ENCODE peak calls at places on chromosomes 7 and 10, in eight cellular contexts. O is OCI-LY7, Q is H1, H is MM.1S, Y is neuronal stem cell, U is PC-3, W is mammary epithelial cell, M is endothelial cell of umbilical vein. F is an unnamed sample.

GRCh38 chr7:5679047-5679740 is 102.3 kb downstream of the RNF216 start:
- DNase-seq in O (no peak), Q (no peak), H (no peak), Y (peak), U (no peak), W (no peak), M (no peak), F (peak)

GRCh38 chr10:129756912-129757861 is 206.9 kb downstream of the EBF3 start:
- DNase-seq in O (no peak), Q (peak), H (no peak), Y (no peak), U (no peak), W (peak), M (no peak), F (peak)

GRCh38 chr10:127694580-127695193 is 42.3 kb upstream of the FOXI2 start:
- DNase-seq in O (peak), Q (peak), H (peak), Y (peak), U (peak), W (peak), M (peak), F (no peak)

GRCh38 chr7:45267262-45267661 is 109.7 kb downstream of the RAMP3 start:
- DNase-seq in O (no peak), Q (no peak), H (no peak), Y (no peak), U (no peak), W (peak), M (no peak), F (no peak)

GRCh38 chr10:132404169-132404880 is 7.3 kb downstream of the PWWP2B start:
- DNase-seq in O (no peak), Q (no peak), H (no peak), Y (no peak), U (no peak), W (no peak), M (no peak), F (peak)

GRCh38 chr7:157932498-157933218 is 595.9 kb downstream of the DNAJB6 start:
- DNase-seq in O (no peak), Q (no peak), H (no peak), Y (no peak), U (peak), W (no peak), M (no peak), F (no peak)

GRCh38 chr7:32461484-32461883 is 28.7 kb downstream of the LSM5 start:
- DNase-seq in O (no peak), Q (peak), H (no peak), Y (no peak), U (no peak), W (no peak), M (no peak), F (no peak)

GRCh38 chr10:73894245-73894971 is 16.5 kb upstream of the PLAU start:
- DNase-seq in O (no peak), Q (no peak), H (no peak), Y (no peak), U (peak), W (peak), M (peak), F (peak)

GRCh38 chr10:67665491-67665890 is 30.5 kb downstream of the CTNNA3 start:
- DNase-seq in O (peak), Q (no peak), H (peak), Y (no peak), U (peak), W (no peak), M (no peak), F (no peak)

GRCh38 chr10:66629976-66630375 is 295.9 kb upstream of the LRRTM3 start:
- DNase-seq in O (no peak), Q (no peak), H (no peak), Y (no peak), U (peak), W (peak), M (no peak), F (no peak)

GRCh38 chr10:126538439-126539140 is 131.9 kb downstream of the C10orf90 start:
- DNase-seq in O (no peak), Q (no peak), H (no peak), Y (no peak), U (peak), W (no peak), M (no peak), F (no peak)

GRCh38 chr7:22120391-22121053 is 174.8 kb upstream of the CDCA7L start:
- DNase-seq in O (no peak), Q (no peak), H (no peak), Y (no peak), U (no peak), W (no peak), M (no peak), F (no peak)

GRCh38 chr10:70954777-70955176 is 66.4 kb upstream of the PCBD1 start:
- DNase-seq in O (no peak), Q (no peak), H (no peak), Y (no peak), U (no peak), W (no peak), M (no peak), F (no peak)

GRCh38 chr7:54615-55014 is 137.8 kb upstream of the FAM20C start:
- DNase-seq in O (no peak), Q (no peak), H (no peak), Y (no peak), U (no peak), W (no peak), M (no peak), F (peak)

GRCh38 chr7:2921748-2922147 is 77.6 kb upstream of the GNA12 start:
- DNase-seq in O (no peak), Q (peak), H (no peak), Y (peak), U (peak), W (no peak), M (no peak), F (peak)

GRCh38 chr7:13007331-13007730 is 319.9 kb downstream of the ARL4A start:
- DNase-seq in O (no peak), Q (no peak), H (no peak), Y (no peak), U (no peak), W (no peak), M (no peak), F (no peak)

GRCh38 chr10:93912443-93912842 is 18.7 kb downstream of the SLC35G1 start:
- DNase-seq in O (no peak), Q (no peak), H (no peak), Y (no peak), U (no peak), W (no peak), M (no peak), F (no peak)

GRCh38 chr10:88651131-88651541 is 13.1 kb upstream of the LIPF start:
- DNase-seq in O (no peak), Q (no peak), H (no peak), Y (no peak), U (no peak), W (peak), M (peak), F (peak)

GRCh38 chr10:13917791-13918190 is 331.0 kb downstream of the PRPF18 start:
- DNase-seq in O (no peak), Q (no peak), H (no peak), Y (no peak), U (no peak), W (no peak), M (no peak), F (no peak)

GRCh38 chr7:99473315-99473596 is 566 bp downstream of the ZNF789 start:
- DNase-seq in O (peak), Q (no peak), H (peak), Y (peak), U (peak), W (peak), M (peak), F (peak)

GRCh38 chr7:130912086-130912909 is 178.3 kb upstream of the KLF14 start:
- DNase-seq in O (peak), Q (no peak), H (no peak), Y (no peak), U (peak), W (peak), M (peak), F (no peak)

GRCh38 chr7:90671571-90671970 is 75.5 kb downstream of the CDK14 start:
- DNase-seq in O (no peak), Q (no peak), H (no peak), Y (no peak), U (no peak), W (no peak), M (no peak), F (no peak)

GRCh38 chr7:84218681-84219080 is 24.1 kb upstream of the SEMA3A start:
- DNase-seq in O (no peak), Q (no peak), H (no peak), Y (no peak), U (peak), W (peak), M (peak), F (no peak)

GRCh38 chr10:28796606-28797512 is 119.5 kb downstream of the BAMBI start:
- DNase-seq in O (no peak), Q (no peak), H (no peak), Y (no peak), U (peak), W (no peak), M (no peak), F (peak)

GRCh38 chr7:16940777-16941176 is 59.0 kb upstream of the AGR3 start:
- DNase-seq in O (no peak), Q (no peak), H (no peak), Y (no peak), U (no peak), W (no peak), M (peak), F (no peak)

GRCh38 chr7:84790873-84791272 is 396.0 kb downstream of the SEMA3D start:
- DNase-seq in O (no peak), Q (no peak), H (no peak), Y (no peak), U (no peak), W (no peak), M (no peak), F (peak)

GRCh38 chr7:4856336-4857056 is 5.3 kb downstream of the PAPOLB start:
- DNase-seq in O (no peak), Q (no peak), H (no peak), Y (no peak), U (no peak), W (no peak), M (no peak), F (no peak)

GRCh38 chr7:668139-668871 is 58.2 kb upstream of the DNAAF5 start:
- DNase-seq in O (no peak), Q (no peak), H (no peak), Y (no peak), U (no peak), W (peak), M (peak), F (peak)

GRCh38 chr10:126122856-126123255 is 226.5 kb downstream of the FANK1 start:
- DNase-seq in O (no peak), Q (no peak), H (no peak), Y (no peak), U (no peak), W (no peak), M (no peak), F (no peak)

GRCh38 chr7:128121731-128122576 is 90.7 kb upstream of the LRRC4 start:
- DNase-seq in O (no peak), Q (no peak), H (no peak), Y (no peak), U (no peak), W (no peak), M (no peak), F (peak)

GRCh38 chr10:105989995-105990394 is 1174.5 kb downstream of the SORCS1 start:
- DNase-seq in O (no peak), Q (no peak), H (no peak), Y (no peak), U (no peak), W (no peak), M (no peak), F (peak)

GRCh38 chr10:3418901-3419300 is 246.3 kb upstream of the PITRM1 start:
- DNase-seq in O (no peak), Q (no peak), H (no peak), Y (no peak), U (no peak), W (no peak), M (no peak), F (peak)

GRCh38 chr7:39613577-39613976 is 9.8 kb upstream of the RALA start:
- DNase-seq in O (no peak), Q (no peak), H (no peak), Y (no peak), U (peak), W (peak), M (peak), F (no peak)

GRCh38 chr7:44846816-44847508 is 925 bp downstream of the H2AZ2 start:
- DNase-seq in O (peak), Q (no peak), H (no peak), Y (no peak), U (no peak), W (no peak), M (peak), F (peak)

GRCh38 chr7:100559127-100559526 is 14.6 kb downstream of the SAP25 start:
- DNase-seq in O (no peak), Q (no peak), H (no peak), Y (no peak), U (no peak), W (no peak), M (no peak), F (no peak)

GRCh38 chr10:132506711-132507466 is 30.7 kb upstream of the INPP5A start:
- DNase-seq in O (no peak), Q (no peak), H (no peak), Y (no peak), U (peak), W (no peak), M (no peak), F (peak)

GRCh38 chr7:137886706-137887105 is 39.9 kb upstream of the DGKI start:
- DNase-seq in O (no peak), Q (peak), H (no peak), Y (no peak), U (no peak), W (no peak), M (no peak), F (no peak)

GRCh38 chr10:22427890-22428571 is 82.7 kb downstream of the SPAG6 start:
- DNase-seq in O (no peak), Q (no peak), H (no peak), Y (no peak), U (peak), W (peak), M (peak), F (peak)
- H3K4me3 ChIP-seq in O (no peak), Q (no peak), H (no peak), Y (no peak), U (peak), W (no peak), M (no peak), F (no peak)

GRCh38 chr10:96697026-96697425 is 23.3 kb downstream of the PIK3AP1 start:
- DNase-seq in O (no peak), Q (no peak), H (no peak), Y (no peak), U (no peak), W (no peak), M (no peak), F (no peak)
- H2AFZ ChIP-seq in O (no peak), Q (no peak), H (no peak), Y (no peak), U (no peak), W (no peak), M (no peak), F (no peak)

GRCh38 chr10:122204691-122205489 is 66.2 kb upstream of the BTBD16 start:
- DNase-seq in O (no peak), Q (no peak), H (no peak), Y (no peak), U (no peak), W (no peak), M (no peak), F (no peak)
- H3K4me3 ChIP-seq in O (no peak), Q (no peak), H (no peak), Y (no peak), U (no peak), W (no peak), M (no peak), F (no peak)

GRCh38 chr7:106744507-106745180 is 83.7 kb upstream of the CCDC71L start:
- DNase-seq in O (no peak), Q (no peak), H (no peak), Y (peak), U (no peak), W (no peak), M (no peak), F (no peak)

GRCh38 chr7:106752345-106752744 is 91.4 kb upstream of the CCDC71L start:
- DNase-seq in O (no peak), Q (no peak), H (no peak), Y (no peak), U (no peak), W (no peak), M (no peak), F (no peak)

GRCh38 chr7:106750773-106751172 is 89.8 kb upstream of the CCDC71L start:
- DNase-seq in O (no peak), Q (no peak), H (no peak), Y (no peak), U (no peak), W (no peak), M (no peak), F (no peak)

DNA sequence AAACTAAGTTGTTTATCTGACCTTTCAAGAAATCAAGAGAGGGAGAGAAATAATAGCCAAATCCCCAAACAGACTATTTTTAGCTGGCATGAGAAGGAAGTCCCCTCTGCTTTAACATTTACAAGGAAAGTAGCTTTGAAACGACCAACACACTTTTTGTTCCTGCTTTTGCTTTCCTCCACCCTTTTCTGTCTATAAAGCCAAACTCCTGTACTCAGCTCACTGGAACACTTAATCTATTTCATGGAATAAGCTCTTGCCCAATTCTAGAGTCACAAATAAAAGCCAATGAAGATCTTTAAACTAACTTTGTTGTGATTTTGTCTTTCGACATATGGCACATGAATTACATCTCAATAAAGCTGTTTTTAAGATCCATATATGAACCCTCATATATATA is 86.8 kb upstream of the CCDC71L start:
- DNase-seq in O (no peak), Q (no peak), H (no peak), Y (no peak), U (no peak), W (no peak), M (no peak), F (no peak)
- H2AFZ ChIP-seq in O (no peak), Q (peak), H (no peak), Y (no peak), U (no peak), W (no peak), M (no peak), F (peak)

DNA sequence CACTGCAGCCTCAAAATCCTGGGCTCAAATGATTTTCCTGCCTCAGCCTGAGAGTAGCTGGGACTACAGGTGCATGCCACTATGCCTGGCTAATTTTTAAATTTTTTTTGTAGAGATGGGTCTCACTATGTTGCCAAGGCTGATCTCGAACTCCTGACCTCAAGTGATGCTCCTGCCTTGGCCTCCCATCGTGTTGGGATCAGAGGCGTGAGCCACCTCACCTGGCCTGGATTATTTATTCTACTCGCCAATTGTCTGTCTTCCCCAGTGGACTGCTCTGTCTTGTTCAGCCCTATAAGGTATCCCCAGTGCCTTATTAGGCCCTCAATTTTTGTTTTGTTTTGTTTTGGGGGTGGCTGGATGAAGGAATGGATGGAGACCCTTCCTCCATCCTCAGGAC is 672 bp upstream of the DENND10 start:
- DNase-seq in O (no peak), Q (no peak), H (no peak), Y (peak), U (no peak), W (no peak), M (no peak), F (peak)
- H3K4me3 ChIP-seq in O (peak), Q (no peak), H (no peak), Y (no peak), U (no peak), W (no peak), M (no peak), F (no peak)

DNA sequence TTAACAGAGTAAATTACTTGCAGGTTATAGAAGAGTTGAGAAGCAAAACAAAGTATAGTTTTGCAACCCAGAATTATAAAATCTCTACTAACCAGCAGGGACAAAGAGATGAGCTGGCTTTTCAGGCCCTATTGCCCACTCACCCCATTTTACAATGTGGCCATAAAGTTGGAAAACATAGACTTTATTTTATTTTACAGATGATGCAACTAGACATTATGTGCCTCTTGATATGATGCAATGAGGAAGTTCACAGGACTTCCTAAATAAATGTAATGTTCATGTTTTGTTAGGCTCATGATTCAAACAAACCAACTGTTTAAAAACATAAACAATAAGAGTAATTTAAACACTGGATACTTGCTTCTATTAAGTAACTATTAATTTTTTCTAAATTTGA is 141.1 kb upstream of the WNT16 start:
- DNase-seq in O (no peak), Q (no peak), H (no peak), Y (no peak), U (no peak), W (no peak), M (no peak), F (no peak)
- H2AFZ ChIP-seq in O (peak), Q (peak), H (no peak), Y (no peak), U (no peak), W (no peak), M (no peak), F (peak)

GRCh38 chr10:75678527-75678926 is 247.1 kb downstream of the LRMDA start:
- DNase-seq in O (no peak), Q (no peak), H (no peak), Y (no peak), U (no peak), W (no peak), M (no peak), F (no peak)
- H3K4me3 ChIP-seq in O (no peak), Q (no peak), H (no peak), Y (no peak), U (no peak), W (no peak), M (no peak), F (no peak)

F was measured in osteoblast.